ENCODE peak calls at places on chromosomes 5 and 9, in six cellular contexts. M is HepG2, K is GM12891, R is K562, U is H1, G is GM12878. E is an unnamed sample.

GRCh38 chr5:138903113-138903789 is 28.1 kb upstream of the LRRTM2 start:
- DNase-seq in G (no peak), U (no peak), M (no peak), R (no peak), K (no peak), E (no peak)

GRCh38 chr9:115923903-115924668 is 229.5 kb upstream of the PAPPA start:
- DNase-seq in U (no peak), M (peak; percentile 23), K (no peak), G (no peak), R (no peak), E (no peak)

GRCh38 chr9:3571500-3571899 is 45.7 kb upstream of the RFX3 start:
- DNase-seq in G (no peak), U (no peak), K (no peak), M (no peak), R (no peak), E (no peak)

GRCh38 chr9:92133949-92134604 is 18.9 kb upstream of the SPTLC1 start:
- DNase-seq in U (peak; percentile 85), K (peak; percentile 71), R (peak; percentile 87), G (no peak), M (peak; percentile 75), E (peak; percentile 73)

GRCh38 chr5:122097391-122097790 is 19.3 kb upstream of the LOX start:
- DNase-seq in K (no peak), U (no peak), M (no peak), R (no peak), G (no peak), E (no peak)

GRCh38 chr5:56492812-56493211 is 259.7 kb upstream of the ANKRD55 start:
- DNase-seq in K (no peak), M (no peak), G (no peak), U (no peak), R (no peak), E (no peak)

GRCh38 chr9:109498195-109499060 is at the start of gene PTPN3:
- DNase-seq in R (no peak), M (no peak), U (no peak), G (no peak), K (no peak), E (no peak)

GRCh38 chr9:127506814-127507750 is 55.8 kb downstream of the LRSAM1 start:
- DNase-seq in M (no peak), U (no peak), K (no peak), R (peak; percentile 60), G (no peak), E (no peak)

GRCh38 chr9:71820516-71820915 is 52.2 kb upstream of the CEMIP2 start:
- DNase-seq in U (no peak), R (no peak), K (no peak), M (no peak), G (no peak), E (no peak)

GRCh38 chr5:4022056-4022670 is 426.5 kb downstream of the IRX1 start:
- DNase-seq in R (no peak), U (no peak), M (no peak), G (no peak), K (no peak), E (no peak)

GRCh38 chr9:123058834-123059233 is 25.4 kb downstream of the GPR21 start:
- DNase-seq in R (no peak), M (no peak), U (no peak), K (no peak), G (no peak), E (no peak)

GRCh38 chr5:117204926-117205869 is 630.6 kb upstream of the SEMA6A start:
- DNase-seq in R (no peak), K (no peak), M (no peak), G (no peak), U (no peak), E (no peak)

GRCh38 chr5:96476654-96477053 is 43.6 kb upstream of the PCSK1 start:
- DNase-seq in R (no peak), K (no peak), M (no peak), U (no peak), G (no peak), E (no peak)

GRCh38 chr9:83382421-83382820 is 155.8 kb downstream of the FRMD3 start:
- DNase-seq in M (peak; percentile 18), K (no peak), U (no peak), G (no peak), R (no peak), E (no peak)
- TF ChIP-seq TAF1 in M (no peak), K (no peak), U (no peak), G (no peak), R (no peak), E (no peak)

GRCh38 chr5:180831139-180832080 is 28.8 kb upstream of the MGAT1 start:
- DNase-seq in M (no peak), U (no peak), R (peak; percentile 94), G (no peak), K (peak; percentile 73), E (peak; percentile 80)
- TF ChIP-seq POLR2A in M (no peak), U (peak; percentile 12), R (peak; percentile 86), G (peak; percentile 67), K (peak; percentile 79), E (peak; percentile 78)

GRCh38 chr5:75324791-75325190 is 12.2 kb upstream of the HMGCR start:
- DNase-seq in R (no peak), K (no peak), U (no peak), G (no peak), M (no peak), E (no peak)

GRCh38 chr5:75335486-75335885 is 1.5 kb upstream of the HMGCR start:
- DNase-seq in G (no peak), U (no peak), M (peak; percentile 76), K (no peak), R (no peak), E (no peak)

GRCh38 chr5:75325242-75325641 is 11.8 kb upstream of the HMGCR start:
- DNase-seq in R (no peak), G (no peak), U (no peak), M (peak; percentile 21), K (no peak), E (no peak)

GRCh38 chr5:75331095-75332090 is 5.6 kb upstream of the HMGCR start:
- DNase-seq in R (no peak), U (no peak), G (no peak), M (peak; percentile 93), K (no peak), E (no peak)

GRCh38 chr5:75330404-75330803 is 6.6 kb upstream of the HMGCR start:
- DNase-seq in R (no peak), U (no peak), K (no peak), G (no peak), M (no peak), E (no peak)
- TF ChIP-seq TAF1 in R (no peak), U (no peak), K (no peak), G (no peak), M (no peak), E (no peak)

DNA sequence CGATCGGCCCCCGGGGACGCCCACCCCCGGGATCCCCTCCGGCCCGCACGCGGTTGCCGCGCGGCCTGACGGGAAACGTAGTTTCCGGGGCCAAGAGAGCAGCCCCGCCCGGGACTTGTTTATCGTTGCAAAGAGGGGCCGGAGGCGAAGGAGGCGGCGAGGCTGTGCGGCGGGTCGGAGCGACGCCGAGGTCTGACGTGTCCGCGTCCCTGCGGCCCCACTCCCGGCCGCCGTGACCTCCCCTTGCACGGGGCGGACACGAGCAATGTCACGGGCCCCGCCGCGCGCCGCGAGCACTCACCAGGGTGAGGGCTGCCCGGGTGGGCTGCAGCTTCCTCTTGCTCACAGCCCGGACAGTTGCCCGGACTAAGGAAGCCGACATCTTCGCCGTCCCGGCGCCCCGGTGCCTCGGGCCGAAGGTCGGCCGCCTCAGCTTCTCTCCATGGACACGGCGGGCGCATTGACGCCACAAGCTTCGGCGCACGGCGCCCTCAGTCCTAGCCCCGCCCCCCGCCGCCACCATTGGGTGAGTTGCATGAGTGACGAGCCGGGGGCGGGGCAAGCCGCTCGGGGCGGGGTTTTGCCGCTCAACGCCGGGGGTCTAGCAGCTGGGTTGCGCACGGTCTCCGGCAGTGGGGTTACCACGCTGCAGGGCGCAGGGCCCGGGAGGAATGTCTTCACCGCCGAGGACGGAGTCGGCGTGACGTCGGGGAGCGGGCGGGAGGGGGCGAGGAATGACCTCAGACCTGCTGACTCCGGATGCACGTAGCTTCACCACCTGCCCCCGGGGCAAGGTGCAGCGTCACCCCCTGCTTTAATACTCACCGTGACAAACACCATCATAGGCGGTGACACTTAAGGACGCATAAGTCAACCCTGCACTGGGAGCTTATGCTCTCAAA is at the start of gene ISCA1:
- DNase-seq in G (peak; percentile 50), K (peak; percentile 78), R (peak; percentile 82), M (peak; percentile 86), U (peak; percentile 85), E (peak; percentile 63)
- TF ChIP-seq POLR2A in G (peak; percentile 84), K (peak; percentile 70), R (peak; percentile 92), M (peak; percentile 81), U (peak; percentile 76), E (peak; percentile 73)

GRCh38 chr5:141560725-141561483 is 57.9 kb downstream of the DIAPH1 start:
- DNase-seq in G (no peak), U (peak; percentile 84), R (peak; percentile 65), K (no peak), M (peak; percentile 10), E (no peak)
- TF ChIP-seq TAF1 in G (no peak), U (peak; percentile 67), R (no peak), K (no peak), M (no peak), E (no peak)

DNA sequence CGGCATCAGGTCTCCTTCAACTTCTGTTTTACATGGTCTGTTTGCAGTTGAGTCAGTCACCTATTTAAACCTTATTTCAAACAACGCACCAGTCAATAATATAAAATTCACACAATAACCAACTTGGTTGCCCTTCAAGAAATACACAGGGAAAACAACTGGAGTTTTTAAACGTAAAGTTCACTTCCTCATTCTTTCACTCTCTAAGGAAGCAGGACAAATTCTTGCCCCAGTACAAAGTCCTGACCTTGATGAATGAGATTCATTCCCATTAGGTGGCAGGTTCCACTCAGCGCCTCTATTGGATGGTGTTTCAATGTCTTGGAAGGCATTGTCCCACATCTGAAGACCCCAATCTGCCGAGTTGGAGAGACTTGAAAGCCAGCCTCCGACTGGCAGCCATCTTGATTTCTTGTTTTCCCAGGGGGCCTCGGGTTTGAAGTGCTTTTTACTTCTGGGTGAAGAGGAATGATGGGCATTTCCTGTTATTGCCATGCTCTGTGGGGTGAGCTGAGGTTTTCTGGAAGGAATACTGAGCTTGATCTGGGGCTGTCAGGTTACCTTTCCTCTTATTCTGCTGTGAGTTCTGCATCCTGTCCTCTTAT is 105.0 kb downstream of the ACER2 start:
- DNase-seq in R (no peak), U (no peak), K (no peak), G (no peak), M (no peak), E (no peak)
- TF ChIP-seq POLR2A in R (no peak), U (no peak), K (no peak), G (no peak), M (no peak), E (no peak)